ENCODE peak calls at places on chromosomes 7 and 10, in six cellular contexts. N, H, G, D, L and P are unnamed samples.

GRCh38 chr10:95517536-95518454 is 43.4 kb downstream of the SORBS1 start:
- DNase-seq in D (peak), N (peak), H (peak), L (no peak), G (no peak), P (no peak)

GRCh38 chr10:102652170-102652926 is 8.1 kb downstream of the TRIM8 start:
- DNase-seq in L (no peak), N (no peak), G (no peak), D (no peak), H (no peak), P (peak)

GRCh38 chr10:44383749-44384600 is 922 bp downstream of the CXCL12 start:
- DNase-seq in N (no peak), G (no peak), L (peak), H (no peak), D (peak), P (no peak)

GRCh38 chr7:75662579-75663301 is 76.0 kb downstream of the HIP1 start:
- DNase-seq in L (no peak), G (no peak), D (no peak), N (no peak), H (no peak), P (peak)

GRCh38 chr7:39624935-39625694 is 1.7 kb downstream of the RALA start:
- DNase-seq in G (peak), N (peak), D (no peak), H (peak), L (no peak), P (no peak)

GRCh38 chr10:74977913-74978847 is 133.3 kb upstream of the SAMD8 start:
- DNase-seq in L (no peak), D (no peak), N (no peak), H (no peak), G (no peak), P (peak)

GRCh38 chr7:66627876-66628360 is 763 bp upstream of the KCTD7 start:
- DNase-seq in D (no peak), G (no peak), L (no peak), H (peak), N (no peak), P (no peak)

GRCh38 chr10:5566606-5567005 is 41.8 kb downstream of the CALML3 start:
- DNase-seq in G (no peak), D (no peak), H (no peak), N (peak), L (no peak), P (no peak)

GRCh38 chr10:86670876-86671275 is 2.6 kb downstream of the LDB3 start:
- DNase-seq in D (no peak), H (no peak), L (no peak), G (no peak), N (no peak), P (no peak)